ENCODE peak calls at places on chromosomes 16 and 17, in six cellular contexts. Z is colonic mucosa, H is neuronal stem cell, C is heart right ventricle, D is SK-N-SH, N is stomach. U is an unnamed sample.

GRCh38 chr16:83943516-83944050 is 9.5 kb upstream of the OSGIN1 start:
- DNase-seq in Z (no peak), H (no peak), C (no peak), D (no peak), N (no peak), U (no peak)

GRCh38 chr17:54372071-54372720 is 528.5 kb upstream of the TOM1L1 start:
- DNase-seq in Z (no peak), H (peak), C (no peak), D (no peak), N (no peak), U (no peak)

GRCh38 chr17:74610108-74610507 is 13.4 kb downstream of the CD300E start:
- DNase-seq in Z (no peak), H (peak), C (no peak), D (no peak), N (no peak), U (no peak)

GRCh38 chr17:49694847-49695697 is 12.7 kb downstream of the SLC35B1 start:
- DNase-seq in Z (peak), H (peak), C (peak), D (peak), N (peak), U (peak)

GRCh38 chr16:86072328-86073102 is 173.6 kb downstream of the IRF8 start:
- DNase-seq in Z (peak), H (peak), C (peak), D (peak), N (peak), U (peak)

GRCh38 chr16:85313541-85314208 is 201.4 kb upstream of the CIBAR2 start:
- DNase-seq in Z (no peak), H (no peak), C (no peak), D (peak), N (no peak), U (peak)

GRCh38 chr16:11992594-11993524 is 16.3 kb downstream of the SNX29 start:
- DNase-seq in Z (no peak), H (no peak), C (no peak), D (no peak), N (no peak), U (no peak)

GRCh38 chr16:57023541-57024249 is 34.3 kb downstream of the NLRC5 start:
- DNase-seq in Z (no peak), H (no peak), C (no peak), D (no peak), N (no peak), U (no peak)

GRCh38 chr17:42679001-42679491 is 2.3 kb upstream of the PLEKHH3 start:
- DNase-seq in Z (peak), H (no peak), C (peak), D (no peak), N (peak), U (no peak)

GRCh38 chr17:28842282-28843012 is at the start of gene FAM222B:
- DNase-seq in Z (peak), H (peak), C (peak), D (peak), N (peak), U (peak)

GRCh38 chr16:56450275-56450889 is 750 bp downstream of the NUDT21 start:
- DNase-seq in Z (no peak), H (no peak), C (no peak), D (peak), N (no peak), U (no peak)

GRCh38 chr16:85393674-85394510 is 219.2 kb upstream of the GSE1 start:
- DNase-seq in Z (peak), H (peak), C (peak), D (peak), N (peak), U (no peak)

GRCh38 chr16:49274936-49275730 is 6.5 kb downstream of the CBLN1 start:
- DNase-seq in Z (no peak), H (no peak), C (no peak), D (no peak), N (no peak), U (no peak)

GRCh38 chr16:59046335-59046734 is 312.2 kb upstream of the GOT2 start:
- DNase-seq in Z (no peak), H (no peak), C (no peak), D (no peak), N (no peak), U (no peak)

GRCh38 chr17:70772761-70773160 is 603.4 kb downstream of the KCNJ2 start:
- DNase-seq in Z (no peak), H (no peak), C (no peak), D (no peak), N (no peak), U (no peak)

GRCh38 chr16:29306953-29307597 is 99.4 kb downstream of the NPIPB11 start:
- DNase-seq in Z (no peak), H (no peak), C (no peak), D (no peak), N (no peak), U (no peak)

GRCh38 chr17:5331506-5331905 is 49.4 kb downstream of the RABEP1 start:
- DNase-seq in Z (no peak), H (no peak), C (no peak), D (no peak), N (no peak), U (no peak)

GRCh38 chr16:85195884-85196816 is 83.9 kb upstream of the CIBAR2 start:
- DNase-seq in Z (no peak), H (no peak), C (no peak), D (peak), N (no peak), U (no peak)

GRCh38 chr17:80110927-80111701 is 9.7 kb downstream of the GAA start:
- DNase-seq in Z (no peak), H (no peak), C (no peak), D (peak), N (peak), U (no peak)

GRCh38 chr16:85168732-85169256 is 56.5 kb upstream of the CIBAR2 start:
- DNase-seq in Z (peak), H (peak), C (peak), D (peak), N (no peak), U (no peak)

GRCh38 chr16:11946433-11946832 is 4.6 kb upstream of the NPIPB2 start:
- DNase-seq in Z (no peak), H (no peak), C (no peak), D (no peak), N (no peak), U (no peak)

GRCh38 chr17:11487469-11487868 is 110.8 kb upstream of the DNAH9 start:
- DNase-seq in Z (no peak), H (peak), C (no peak), D (no peak), N (no peak), U (no peak)

GRCh38 chr16:82627811-82628339 is 1.1 kb downstream of the CDH13 start:
- DNase-seq in Z (no peak), H (no peak), C (peak), D (no peak), N (peak), U (no peak)

GRCh38 chr16:84268661-84269060 is 26.0 kb upstream of the WFDC1 start:
- DNase-seq in Z (no peak), H (no peak), C (no peak), D (no peak), N (no peak), U (no peak)

GRCh38 chr16:89343501-89344291 is 126.2 kb downstream of the ZNF778 start:
- DNase-seq in Z (peak), H (no peak), C (no peak), D (no peak), N (no peak), U (no peak)

GRCh38 chr17:75996665-75997590 is 3.7 kb upstream of the CDK3 start:
- DNase-seq in Z (peak), H (no peak), C (peak), D (no peak), N (peak), U (no peak)

GRCh38 chr17:19770985-19771710 is 23.1 kb upstream of the ALDH3A1 start:
- DNase-seq in Z (no peak), H (no peak), C (no peak), D (no peak), N (no peak), U (no peak)

GRCh38 chr16:72094266-72094610 is 591 bp downstream of the DHX38 start:
- DNase-seq in Z (peak), H (no peak), C (no peak), D (no peak), N (no peak), U (no peak)

GRCh38 chr17:54968954-54969400 is 412 bp downstream of the STXBP4 start:
- DNase-seq in Z (peak), H (no peak), C (peak), D (peak), N (no peak), U (no peak)

GRCh38 chr16:23920899-23921298 is 85.1 kb downstream of the PRKCB start:
- DNase-seq in Z (no peak), H (no peak), C (no peak), D (no peak), N (no peak), U (no peak)

GRCh38 chr16:88315543-88316105 is 67.1 kb upstream of the ZNF469 start:
- DNase-seq in Z (no peak), H (no peak), C (peak), D (no peak), N (peak), U (no peak)

GRCh38 chr17:41437254-41437653 is 3.5 kb downstream of the KRT38 start:
- DNase-seq in Z (no peak), H (no peak), C (no peak), D (no peak), N (no peak), U (no peak)

GRCh38 chr17:41442772-41443171 is 2.0 kb upstream of the KRT38 start:
- DNase-seq in Z (no peak), H (no peak), C (no peak), D (no peak), N (no peak), U (no peak)

GRCh38 chr17:41437769-41438168 is 3.0 kb downstream of the KRT38 start:
- DNase-seq in Z (no peak), H (no peak), C (no peak), D (no peak), N (no peak), U (no peak)

GRCh38 chr17:41440531-41441033 is at the start of gene KRT38:
- DNase-seq in Z (no peak), H (no peak), C (no peak), D (no peak), N (no peak), U (no peak)

GRCh38 chr17:41439375-41439774 is 1.4 kb downstream of the KRT38 start:
- DNase-seq in Z (no peak), H (no peak), C (no peak), D (no peak), N (no peak), U (no peak)
- H3K27ac ChIP-seq in Z (no peak), H (no peak), C (no peak), D (no peak), N (no peak), U (no peak)

DNA sequence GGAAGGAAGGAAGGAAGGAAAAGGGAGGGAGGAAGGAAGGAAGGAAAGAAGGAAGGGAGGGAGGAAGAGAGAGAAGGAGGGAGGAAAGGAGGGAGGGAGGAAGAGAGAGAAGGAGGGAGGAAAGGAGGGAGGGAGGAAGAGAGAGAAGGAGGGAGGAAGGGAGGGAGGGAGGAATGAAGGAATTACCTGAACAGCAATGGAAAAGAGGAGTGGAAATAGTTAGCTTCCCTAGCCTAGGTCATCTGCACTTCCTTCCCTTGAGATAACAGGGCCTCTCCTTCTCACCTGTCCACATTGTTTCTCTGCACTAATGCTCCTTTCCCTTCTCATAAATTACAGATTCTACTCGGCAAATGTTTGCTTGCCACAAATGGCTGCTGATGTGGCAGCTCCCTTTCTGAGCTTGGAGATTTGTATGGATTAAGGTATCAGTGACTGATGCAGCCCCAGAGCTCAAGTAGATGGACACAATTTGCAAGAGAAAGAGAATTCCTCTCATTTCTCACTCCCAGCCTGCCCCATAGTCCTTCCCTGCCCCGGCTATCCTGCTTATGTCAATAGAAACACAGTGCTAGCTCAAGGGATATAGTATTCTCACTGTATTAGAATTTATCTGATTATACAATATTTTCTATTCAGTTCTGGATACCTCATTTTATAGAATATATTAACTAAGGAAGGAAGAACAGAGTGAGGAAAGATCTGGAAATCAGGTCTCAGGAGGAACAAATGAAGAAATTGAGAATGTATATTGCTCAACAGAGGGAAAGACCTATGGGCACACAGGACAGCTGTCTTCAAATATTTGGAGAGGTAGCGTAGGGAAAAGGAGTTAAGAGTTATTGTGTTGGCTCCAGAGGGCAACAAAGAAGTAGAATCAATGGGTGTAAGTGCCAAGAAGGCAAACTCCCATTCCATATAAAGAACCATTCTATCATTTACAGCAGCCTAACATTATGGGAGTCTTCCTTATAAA is 14.6 kb downstream of the HOXB1 start:
- DNase-seq in Z (no peak), H (no peak), C (no peak), D (no peak), N (no peak), U (no peak)
- H3K27ac ChIP-seq in Z (no peak), H (no peak), C (no peak), D (no peak), N (no peak), U (no peak)

DNA sequence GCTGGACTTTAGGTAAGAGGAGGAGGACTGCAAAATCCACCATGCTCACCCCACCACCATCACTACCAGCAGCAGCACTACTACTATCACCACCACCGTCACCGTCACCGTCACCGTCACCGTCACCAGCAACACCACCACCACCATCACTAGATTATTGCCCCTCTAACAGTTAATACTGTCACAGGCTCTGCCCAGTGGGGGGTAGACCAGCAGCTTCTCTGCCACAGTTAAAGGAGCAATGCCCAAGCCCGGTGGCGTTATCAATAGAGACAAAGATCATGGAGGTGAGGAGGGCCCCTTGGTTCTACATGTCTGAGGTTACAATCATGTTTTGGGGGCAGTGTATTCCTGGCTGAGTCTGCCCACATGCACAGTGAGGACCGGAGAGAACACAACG is 184.4 kb upstream of the DYNLRB2 start:
- DNase-seq in Z (no peak), H (no peak), C (no peak), D (no peak), N (no peak), U (no peak)
- H3K27ac ChIP-seq in Z (no peak), H (no peak), C (no peak), D (no peak), N (no peak), U (no peak)

GRCh38 chr17:2059837-2060658 is 5.1 kb downstream of the HIC1 start:
- DNase-seq in Z (no peak), H (no peak), C (no peak), D (no peak), N (no peak), U (no peak)

GRCh38 chr17:2057714-2058520 is 3.0 kb downstream of the HIC1 start:
- DNase-seq in Z (no peak), H (no peak), C (no peak), D (no peak), N (no peak), U (no peak)

GRCh38 chr17:2057130-2057713 is 2.3 kb downstream of the HIC1 start:
- DNase-seq in Z (no peak), H (no peak), C (no peak), D (no peak), N (no peak), U (no peak)

GRCh38 chr17:2059125-2059836 is 4.4 kb downstream of the HIC1 start:
- DNase-seq in Z (no peak), H (no peak), C (no peak), D (no peak), N (no peak), U (peak)

GRCh38 chr17:2058521-2059124 is 3.7 kb downstream of the HIC1 start:
- DNase-seq in Z (peak), H (no peak), C (peak), D (no peak), N (peak), U (peak)
- H3K27ac ChIP-seq in Z (peak), H (no peak), C (peak), D (no peak), N (peak), U (no peak)

DNA sequence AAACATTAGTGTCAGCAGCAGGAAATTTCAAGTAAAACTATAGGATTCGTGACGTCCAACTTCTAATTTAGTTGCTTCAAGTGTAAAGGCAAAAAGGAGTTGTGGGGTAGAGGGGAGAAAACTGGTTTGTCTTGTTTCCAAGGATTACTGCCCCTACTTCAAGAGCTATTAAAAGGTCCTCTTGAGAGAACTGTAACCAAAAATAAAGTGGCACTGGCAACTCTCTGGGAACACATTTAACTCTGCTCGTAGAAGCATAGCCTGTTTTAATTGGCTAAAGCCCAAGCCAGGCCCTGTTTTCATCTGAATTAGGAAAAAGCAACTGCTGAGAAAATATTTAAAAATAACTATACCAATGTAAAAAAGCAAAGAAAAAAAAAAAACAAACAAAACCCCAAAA is 51.8 kb upstream of the AKAP1 start:
- DNase-seq in Z (peak), H (no peak), C (peak), D (no peak), N (peak), U (no peak)
- H3K27ac ChIP-seq in Z (peak), H (no peak), C (peak), D (no peak), N (peak), U (no peak)

GRCh38 chr17:58969156-58969555 is 137.5 kb downstream of the TRIM37 start:
- DNase-seq in Z (no peak), H (no peak), C (no peak), D (peak), N (no peak), U (no peak)
- H3K27ac ChIP-seq in Z (no peak), H (no peak), C (no peak), D (peak), N (no peak), U (no peak)

GRCh38 chr17:3959921-3960601 is 4.2 kb downstream of the ATP2A3 start:
- DNase-seq in Z (no peak), H (no peak), C (no peak), D (no peak), N (no peak), U (no peak)
- H3K27ac ChIP-seq in Z (peak), H (no peak), C (no peak), D (no peak), N (peak), U (no peak)

GRCh38 chr17:77483128-77483598 is 342.4 kb downstream of the SEC14L1 start:
- DNase-seq in Z (no peak), H (no peak), C (no peak), D (no peak), N (no peak), U (no peak)

GRCh38 chr17:77479817-77480508 is 339.2 kb downstream of the SEC14L1 start:
- DNase-seq in Z (no peak), H (no peak), C (no peak), D (peak), N (no peak), U (no peak)

GRCh38 chr17:77480509-77481215 is 339.9 kb downstream of the SEC14L1 start:
- DNase-seq in Z (no peak), H (no peak), C (no peak), D (peak), N (no peak), U (no peak)

GRCh38 chr17:77482375-77483127 is 341.8 kb downstream of the SEC14L1 start:
- DNase-seq in Z (no peak), H (no peak), C (no peak), D (no peak), N (no peak), U (no peak)

GRCh38 chr17:77481476-77482374 is 341.0 kb downstream of the SEC14L1 start:
- DNase-seq in Z (no peak), H (no peak), C (no peak), D (no peak), N (no peak), U (no peak)
- H3K27ac ChIP-seq in Z (no peak), H (no peak), C (no peak), D (peak), N (peak), U (no peak)

U was measured in substantia nigra.